ENCODE peak calls at places on chromosome 22, in ten cellular contexts. A is CD4-positive, alpha-beta memory T cell; V is ovary; D is cardiac muscle cell; P is Panc1; K is NT2/D1; Z is neuronal stem cell; N is mesenchymal stem cell; B is Caco-2; Y is A549. O is an unnamed sample.

GRCh38 chr22:17627961-17628303 is 617 bp downstream of the ATP6V1E1 start:
- DNase-seq in A (no peak), V (no peak), D (peak; percentile 10), P (no peak), K (no peak), Z (no peak), N (peak; percentile 11), B (no peak), Y (no peak), O (no peak)

GRCh38 chr22:36644333-36644757 is 59.2 kb downstream of the CACNG2 start:
- DNase-seq in A (peak; percentile 23), V (no peak), D (peak; percentile 96), P (peak; percentile 69), K (peak; percentile 47), Z (peak; percentile 82), N (peak; percentile 92), B (peak; percentile 42), Y (peak; percentile 20), O (peak; percentile 22)

GRCh38 chr22:21074092-21074715 is 28.5 kb downstream of the LRRC74B start:
- DNase-seq in A (no peak), V (no peak), D (peak; percentile 41), P (peak; percentile 32), K (no peak), Z (no peak), N (peak; percentile 62), B (no peak), Y (peak; percentile 25), O (no peak)

GRCh38 chr22:49705216-49705600 is 122.5 kb downstream of the BRD1 start:
- DNase-seq in A (no peak), V (no peak), D (no peak), P (no peak), K (no peak), Z (no peak), N (no peak), B (no peak), Y (no peak), O (no peak)

GRCh38 chr22:19882446-19883381 is 28.0 kb upstream of the GNB1L start:
- DNase-seq in A (no peak), V (no peak), D (no peak), P (no peak), K (no peak), Z (no peak), N (no peak), B (peak; percentile 33), Y (no peak), O (no peak)

GRCh38 chr22:25525376-25525775 is 39.1 kb upstream of the GRK3 start:
- DNase-seq in A (no peak), V (no peak), D (no peak), P (no peak), K (no peak), Z (no peak), N (no peak), B (no peak), Y (no peak), O (no peak)

GRCh38 chr22:24985824-24986214 is 33.3 kb downstream of the KIAA1671 start:
- DNase-seq in A (no peak), V (no peak), D (peak; percentile 96), P (no peak), K (no peak), Z (no peak), N (peak; percentile 98), B (no peak), Y (no peak), O (no peak)

GRCh38 chr22:19117111-19117512 is 5.1 kb downstream of the DGCR2 start:
- DNase-seq in A (no peak), V (no peak), D (no peak), P (no peak), K (no peak), Z (no peak), N (no peak), B (no peak), Y (no peak), O (no peak)

GRCh38 chr22:48424661-48425060 is 1403.0 kb downstream of the BRD1 start:
- DNase-seq in A (no peak), V (no peak), D (no peak), P (no peak), K (no peak), Z (no peak), N (no peak), B (no peak), Y (no peak), O (no peak)

GRCh38 chr22:19066531-19067271 is 55.5 kb downstream of the DGCR2 start:
- DNase-seq in A (no peak), V (no peak), D (peak; percentile 58), P (no peak), K (no peak), Z (no peak), N (peak; percentile 68), B (no peak), Y (no peak), O (no peak)

GRCh38 chr22:36562261-36562835 is 33.4 kb upstream of the EIF3D start:
- DNase-seq in A (no peak), V (no peak), D (peak; percentile 41), P (no peak), K (no peak), Z (no peak), N (peak; percentile 60), B (no peak), Y (peak; percentile 46), O (no peak)

GRCh38 chr22:20239951-20240773 is 28.0 kb downstream of the RTN4R start:
- DNase-seq in A (no peak), V (peak; percentile 77), D (peak; percentile 26), P (no peak), K (no peak), Z (peak; percentile 46), N (no peak), B (no peak), Y (no peak), O (no peak)

GRCh38 chr22:41908409-41909289 is 6.2 kb downstream of the SHISA8 start:
- DNase-seq in A (peak; percentile 42), V (peak; percentile 25), D (no peak), P (no peak), K (no peak), Z (no peak), N (no peak), B (no peak), Y (no peak), O (no peak)

GRCh38 chr22:33126881-33127280 is 68.7 kb upstream of the SYN3 start:
- DNase-seq in A (no peak), V (no peak), D (no peak), P (no peak), K (peak; percentile 42), Z (peak; percentile 23), N (no peak), B (no peak), Y (no peak), O (no peak)

GRCh38 chr22:24928322-24928721 is 18.2 kb downstream of the LHFPL7 start:
- DNase-seq in A (no peak), V (no peak), D (no peak), P (no peak), K (no peak), Z (no peak), N (no peak), B (no peak), Y (no peak), O (no peak)

GRCh38 chr22:32473388-32473952 is 1.1 kb upstream of the FBXO7 start:
- DNase-seq in A (peak; percentile 60), V (peak; percentile 10), D (peak; percentile 71), P (no peak), K (no peak), Z (peak; percentile 68), N (peak; percentile 79), B (no peak), Y (peak; percentile 12), O (peak; percentile 65)

GRCh38 chr22:33455036-33455435 is 396.9 kb upstream of the SYN3 start:
- DNase-seq in A (no peak), V (no peak), D (no peak), P (no peak), K (no peak), Z (no peak), N (no peak), B (no peak), Y (no peak), O (no peak)

GRCh38 chr22:28142361-28142801 is 223.3 kb upstream of the PITPNB start:
- DNase-seq in A (no peak), V (no peak), D (peak; percentile 97), P (no peak), K (no peak), Z (no peak), N (peak; percentile 80), B (no peak), Y (no peak), O (no peak)

GRCh38 chr22:30250039-30250565 is 3.5 kb upstream of the LIF start:
- DNase-seq in A (no peak), V (no peak), D (no peak), P (no peak), K (no peak), Z (no peak), N (no peak), B (no peak), Y (no peak), O (no peak)
- H3K4me1 ChIP-seq in A (peaks cover 28% of the 10 kb centered on the region), V (peaks cover 8% of the 10 kb centered on the region), D (peaks cover 5% of the 10 kb centered on the region), P (peaks cover 83% of the 10 kb centered on the region), K (peaks cover 27% of the 10 kb centered on the region), Z (peaks cover 21% of the 10 kb centered on the region), N (peaks cover 75% of the 10 kb centered on the region), B (peaks cover 40% of the 10 kb centered on the region), Y (peaks cover 100% of the 10 kb centered on the region), O (no peaks in the 10 kb centered on the region)

GRCh38 chr22:31250740-31251330 is 38.7 kb downstream of the LIMK2 start:
- DNase-seq in A (no peak), V (no peak), D (peak; percentile 51), P (no peak), K (no peak), Z (no peak), N (peak; percentile 60), B (peak; percentile 85), Y (no peak), O (no peak)
- H3K4me1 ChIP-seq in A (peaks cover 24% of the 10 kb centered on the region), V (peaks cover 11% of the 10 kb centered on the region), D (peaks cover 28% of the 10 kb centered on the region), P (no peaks in the 10 kb centered on the region), K (peaks cover 6% of the 10 kb centered on the region), Z (peaks cover 17% of the 10 kb centered on the region), N (peaks cover 25% of the 10 kb centered on the region), B (peaks cover 62% of the 10 kb centered on the region), Y (peaks cover 8% of the 10 kb centered on the region), O (peaks cover 5% of the 10 kb centered on the region)

DNA sequence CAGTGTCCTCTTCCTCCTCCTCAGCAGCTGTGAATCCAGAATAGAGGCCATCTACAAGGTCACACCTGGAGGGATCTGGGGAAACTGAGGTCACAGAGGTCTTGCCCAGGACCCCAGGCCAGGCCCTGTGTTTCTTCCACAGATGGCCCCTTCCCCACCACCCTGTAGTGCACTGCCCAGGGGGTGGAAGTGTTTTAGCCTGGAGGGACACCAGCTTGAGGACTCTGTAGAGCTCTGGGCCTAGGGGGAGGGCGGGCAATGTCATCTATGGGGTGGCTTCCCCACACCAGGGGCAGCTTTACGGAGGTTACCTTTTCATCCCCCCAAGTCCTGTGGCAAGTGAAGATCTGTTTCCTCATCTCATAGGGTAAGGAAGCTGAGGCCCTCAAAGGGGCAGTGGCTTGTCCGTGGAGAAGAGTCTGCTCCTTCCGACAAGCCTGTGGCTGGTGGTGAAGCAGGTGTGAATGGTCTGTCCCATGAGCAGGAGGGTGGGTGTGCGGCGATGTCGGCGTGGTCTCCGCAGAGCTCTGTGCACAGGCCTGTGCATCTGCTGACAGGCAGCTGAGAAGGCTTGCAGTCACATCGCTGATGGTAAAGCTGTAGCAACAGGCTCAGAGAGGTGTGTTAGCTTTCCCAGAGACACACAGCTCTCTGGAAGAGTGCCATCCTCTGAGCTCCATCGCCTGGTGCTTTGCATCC is 74.1 kb upstream of the WNT7B start:
- DNase-seq in A (no peak), V (peak; percentile 8), D (no peak), P (no peak), K (no peak), Z (no peak), N (no peak), B (peak; percentile 13), Y (no peak), O (no peak)
- H3K4me1 ChIP-seq in A (peaks cover 62% of the 10 kb centered on the region), V (peaks cover 32% of the 10 kb centered on the region), D (no peaks in the 10 kb centered on the region), P (peaks cover 37% of the 10 kb centered on the region), K (no peaks in the 10 kb centered on the region), Z (no peaks in the 10 kb centered on the region), N (peaks cover 36% of the 10 kb centered on the region), B (no peaks in the 10 kb centered on the region), Y (peaks cover 22% of the 10 kb centered on the region), O (peaks cover 20% of the 10 kb centered on the region)

GRCh38 chr22:39917776-39918493 is 17.1 kb downstream of the GRAP2 start:
- DNase-seq in A (no peak), V (no peak), D (peak; percentile 27), P (no peak), K (no peak), Z (no peak), N (no peak), B (no peak), Y (no peak), O (no peak)
- H3K4me1 ChIP-seq in A (peaks cover 98% of the 10 kb centered on the region), V (no peaks in the 10 kb centered on the region), D (peaks cover 23% of the 10 kb centered on the region), P (no peaks in the 10 kb centered on the region), K (no peaks in the 10 kb centered on the region), Z (peaks cover 16% of the 10 kb centered on the region), N (no peaks in the 10 kb centered on the region), B (no peaks in the 10 kb centered on the region), Y (no peaks in the 10 kb centered on the region), O (peaks cover 91% of the 10 kb centered on the region)